ENCODE peak calls at places on chromosomes 16 and 17, in ten cellular contexts. O, V, A, F, W, M, Z, P, S and J are unnamed samples.
A peak's percentile ranks its signal among the peaks of the same experiment; 100 is the strongest.

GRCh38 chr17:64331946-64332493 is 58.6 kb downstream of the PECAM1 start:
- DNase-seq in W (no peak), S (no peak), M (no peak), A (peak; percentile 89), V (no peak), O (no peak), Z (no peak), F (peak; percentile 70), P (no peak), J (no peak)

GRCh38 chr17:80805032-80805751 is 186.4 kb upstream of the CHMP6 start:
- DNase-seq in F (no peak), A (no peak), P (no peak), O (no peak), M (no peak), S (no peak), V (no peak), W (no peak), Z (no peak), J (no peak)

GRCh38 chr16:63146251-63146650 is 1110.0 kb upstream of the CDH8 start:
- DNase-seq in M (no peak), V (no peak), W (no peak), F (no peak), A (no peak), S (no peak), O (no peak), P (no peak), Z (no peak), J (no peak)

GRCh38 chr16:50616883-50617629 is 64.1 kb downstream of the SNX20 start:
- DNase-seq in V (no peak), O (no peak), F (no peak), W (no peak), A (no peak), P (no peak), M (no peak), S (no peak), Z (no peak), J (no peak)

GRCh38 chr16:68762996-68763756 is 26.1 kb downstream of the CDH1 start:
- DNase-seq in V (no peak), F (no peak), A (no peak), S (no peak), Z (no peak), P (no peak), O (no peak), W (no peak), M (no peak), J (no peak)

GRCh38 chr16:27273670-27274522 is 5.3 kb upstream of the NSMCE1 start:
- DNase-seq in M (no peak), V (no peak), A (no peak), S (no peak), Z (no peak), O (no peak), W (peak; percentile 41), F (no peak), P (no peak), J (no peak)

GRCh38 chr17:1623057-1623456 is 5.6 kb downstream of the SLC43A2 start:
- DNase-seq in O (no peak), P (no peak), W (no peak), M (no peak), F (no peak), S (no peak), A (no peak), V (no peak), Z (no peak), J (no peak)

GRCh38 chr17:27453466-27453865 is 2.8 kb upstream of the KSR1 start:
- DNase-seq in M (no peak), W (no peak), A (no peak), Z (no peak), V (no peak), O (peak; percentile 83), S (no peak), F (no peak), P (no peak), J (no peak)

GRCh38 chr16:48617104-48617503 is 7.1 kb upstream of the N4BP1 start:
- DNase-seq in P (no peak), A (no peak), O (no peak), V (no peak), F (no peak), W (no peak), M (no peak), Z (no peak), S (no peak), J (no peak)

GRCh38 chr17:62705116-62705515 is 77.6 kb downstream of the MRC2 start:
- DNase-seq in S (no peak), W (no peak), O (no peak), A (peak; percentile 47), V (no peak), M (no peak), F (no peak), Z (no peak), P (no peak), J (no peak)

GRCh38 chr16:84557504-84557903 is 53.0 kb upstream of the MEAK7 start:
- DNase-seq in P (no peak), F (no peak), W (no peak), S (no peak), A (no peak), M (no peak), O (no peak), Z (no peak), V (no peak), J (no peak)

GRCh38 chr16:57270221-57271062 is 14.0 kb downstream of the PLLP start:
- DNase-seq in M (no peak), V (no peak), Z (no peak), S (no peak), P (no peak), O (no peak), W (no peak), A (peak; percentile 14), F (no peak), J (no peak)

GRCh38 chr16:30473231-30474061 is 904 bp downstream of the ITGAL start:
- DNase-seq in M (no peak), A (no peak), V (no peak), O (no peak), W (peak; percentile 25), S (no peak), F (peak; percentile 21), Z (no peak), P (no peak), J (no peak)

GRCh38 chr17:10114931-10115535 is 83.4 kb downstream of the GAS7 start:
- DNase-seq in A (peak; percentile 94), V (peak; percentile 52), M (peak; percentile 67), O (peak; percentile 93), F (peak; percentile 84), S (no peak), P (no peak), Z (no peak), W (peak; percentile 84), J (no peak)

GRCh38 chr17:19660219-19660870 is 11.8 kb downstream of the ALDH3A2 start:
- DNase-seq in M (no peak), S (no peak), V (no peak), A (no peak), Z (no peak), P (no peak), O (no peak), W (no peak), F (no peak), J (no peak)

GRCh38 chr17:18070861-18071340 is 16.8 kb upstream of the DRG2 start:
- DNase-seq in A (no peak), Z (no peak), M (no peak), V (no peak), O (no peak), S (no peak), W (no peak), P (no peak), F (no peak), J (no peak)

GRCh38 chr16:1180772-1181714 is 28.1 kb downstream of the CACNA1H start:
- DNase-seq in V (no peak), F (no peak), O (no peak), S (no peak), M (no peak), W (no peak), A (peak; percentile 49), P (no peak), Z (no peak), J (no peak)